ENCODE peak calls at places on chromosomes 4 and X, in seven cellular contexts. E is sigmoid colon, N is H1, D is K562, Y is transverse colon, X is suprapubic skin, G is stomach. J is an unnamed sample.

GRCh38 chr4:13544556-13545393 is 467 bp upstream of the NKX3-2 start:
- DNase-seq in E (peak; percentile 97), N (peak; percentile 95), D (peak; percentile 92), Y (peak; percentile 81), X (no peak), G (peak; percentile 63), J (peak; percentile 88)

GRCh38 chr4:138609943-138610350 is 367.8 kb upstream of the SLC7A11 start:
- DNase-seq in E (no peak), N (no peak), D (peak; percentile 4), Y (no peak), X (no peak), G (no peak), J (no peak)

GRCh38 chr4:168241953-168242352 is 76.6 kb downstream of the DDX60 start:
- DNase-seq in E (no peak), N (no peak), D (peak; percentile 1), Y (no peak), X (no peak), G (no peak), J (no peak)

GRCh38 chr4:152325831-152326230 is 210.1 kb downstream of the FBXW7 start:
- DNase-seq in E (no peak), N (no peak), D (no peak), Y (no peak), X (no peak), G (no peak), J (no peak)

GRCh38 chrX:25869761-25870160 is 268.4 kb upstream of the MAGEB18 start:
- DNase-seq in E (no peak), N (no peak), D (no peak), Y (no peak), X (no peak), G (no peak), J (no peak)

GRCh38 chrX:154748712-154749339 is 2.1 kb downstream of the GAB3 start:
- DNase-seq in E (peak; percentile 71), N (no peak), D (peak; percentile 85), Y (no peak), X (no peak), G (no peak), J (no peak)

GRCh38 chrX:151151668-151152267 is 24.6 kb upstream of the GPR50 start:
- DNase-seq in E (no peak), N (peak; percentile 47), D (peak; percentile 57), Y (peak; percentile 13), X (no peak), G (no peak), J (no peak)

GRCh38 chrX:153727108-153727931 is 2.7 kb downstream of the ABCD1 start:
- DNase-seq in E (peak; percentile 89), N (no peak), D (no peak), Y (peak; percentile 63), X (no peak), G (peak; percentile 78), J (peak; percentile 35)

GRCh38 chrX:56813318-56813837 is 84.3 kb downstream of the NBDY start:
- DNase-seq in E (no peak), N (no peak), D (peak; percentile 46), Y (no peak), X (peak; percentile 74), G (no peak), J (peak; percentile 39)

GRCh38 chr4:152283806-152284470 is 252.0 kb downstream of the FBXW7 start:
- DNase-seq in E (no peak), N (no peak), D (no peak), Y (no peak), X (no peak), G (no peak), J (no peak)

GRCh38 chrX:24184018-24184417 is 34.5 kb downstream of the ZFX start:
- DNase-seq in E (no peak), N (no peak), D (no peak), Y (no peak), X (no peak), G (no peak), J (no peak)

GRCh38 chrX:150849486-150849885 is 49.0 kb downstream of the CD99L2 start:
- DNase-seq in E (no peak), N (no peak), D (no peak), Y (no peak), X (no peak), G (no peak), J (no peak)

GRCh38 chr4:130393246-130394041 is 1297.5 kb downstream of the C4orf33 start:
- DNase-seq in E (no peak), N (no peak), D (no peak), Y (no peak), X (no peak), G (no peak), J (no peak)

GRCh38 chr4:101418055-101418454 is 70.7 kb upstream of the PPP3CA start:
- DNase-seq in E (no peak), N (no peak), D (no peak), Y (peak; percentile 28), X (no peak), G (no peak), J (no peak)

GRCh38 chr4:43932448-43932847 is 516.2 kb downstream of the KCTD8 start:
- DNase-seq in E (no peak), N (no peak), D (no peak), Y (no peak), X (no peak), G (no peak), J (no peak)

GRCh38 chr4:80767944-80768343 is 262.6 kb upstream of the BMP3 start:
- DNase-seq in E (no peak), N (no peak), D (no peak), Y (no peak), X (no peak), G (no peak), J (no peak)

GRCh38 chrX:23699636-23700194 is 32.4 kb downstream of the PRDX4 start:
- DNase-seq in E (no peak), N (peak; percentile 45), D (peak; percentile 74), Y (no peak), X (no peak), G (no peak), J (peak; percentile 42)

GRCh38 chrX:123923211-123923610 is 38.3 kb upstream of the STAG2 start:
- DNase-seq in E (no peak), N (no peak), D (no peak), Y (no peak), X (no peak), G (no peak), J (no peak)

GRCh38 chrX:82813671-82814078 is 694.4 kb upstream of the POU3F4 start:
- DNase-seq in E (no peak), N (no peak), D (no peak), Y (no peak), X (no peak), G (no peak), J (no peak)

GRCh38 chrX:27890611-27891010 is 82.8 kb downstream of the MAGEB10 start:
- DNase-seq in E (no peak), N (no peak), D (no peak), Y (no peak), X (no peak), G (no peak), J (no peak)

GRCh38 chrX:1215123-1215823 is 2.8 kb upstream of the CRLF2 start:
- DNase-seq in E (peak; percentile 32), N (no peak), D (no peak), Y (no peak), X (no peak), G (no peak), J (no peak)
- TF ChIP-seq EP300 in E (no peak), N (no peak), D (no peak), Y (no peak), X (no peak), G (no peak), J (no peak)

GRCh38 chr4:111800551-111800950 is 344.7 kb upstream of the FAM241A start:
- DNase-seq in E (no peak), N (no peak), D (no peak), Y (no peak), X (no peak), G (no peak), J (no peak)

GRCh38 chr4:111798840-111799239 is 346.4 kb upstream of the FAM241A start:
- DNase-seq in E (no peak), N (no peak), D (no peak), Y (no peak), X (no peak), G (no peak), J (no peak)

GRCh38 chr4:111802191-111802590 is 343.1 kb upstream of the FAM241A start:
- DNase-seq in E (no peak), N (no peak), D (no peak), Y (no peak), X (no peak), G (no peak), J (no peak)

GRCh38 chr4:111793686-111794085 is 351.6 kb upstream of the FAM241A start:
- DNase-seq in E (no peak), N (no peak), D (no peak), Y (no peak), X (no peak), G (no peak), J (no peak)

GRCh38 chr4:111797455-111798163 is 347.6 kb upstream of the FAM241A start:
- DNase-seq in E (no peak), N (no peak), D (no peak), Y (no peak), X (no peak), G (no peak), J (no peak)
- TF ChIP-seq POLR2AphosphoS5 in E (no peak), N (no peak), D (no peak), Y (no peak), X (no peak), G (no peak), J (no peak)

DNA sequence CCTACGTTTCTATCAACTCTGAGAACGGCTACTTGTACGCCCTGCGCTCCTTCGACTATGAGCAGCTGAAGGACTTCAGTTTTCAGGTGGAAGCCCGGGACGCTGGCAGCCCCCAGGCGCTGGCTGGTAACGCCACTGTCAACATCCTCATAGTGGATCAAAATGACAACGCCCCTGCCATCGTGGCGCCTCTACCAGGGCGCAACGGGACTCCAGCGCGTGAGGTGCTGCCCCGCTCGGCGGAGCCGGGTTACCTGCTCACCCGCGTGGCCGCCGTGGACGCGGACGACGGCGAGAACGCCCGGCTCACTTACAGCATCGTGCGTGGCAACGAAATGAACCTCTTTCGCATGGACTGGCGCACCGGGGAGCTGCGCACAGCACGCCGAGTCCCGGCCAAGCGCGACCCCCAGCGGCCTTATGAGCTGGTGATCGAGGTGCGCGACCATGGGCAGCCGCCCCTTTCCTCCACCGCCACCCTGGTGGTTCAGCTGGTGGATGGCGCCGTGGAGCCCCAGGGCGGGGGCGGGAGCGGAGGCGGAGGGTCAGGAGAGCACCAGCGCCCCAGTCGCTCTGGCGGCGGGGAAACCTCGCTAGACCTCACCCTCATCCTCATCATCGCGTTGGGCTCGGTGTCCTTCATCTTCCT is 2.7 kb downstream of the PCDH10 start:
- DNase-seq in E (peak; percentile 62), N (peak; percentile 76), D (no peak), Y (no peak), X (no peak), G (no peak), J (peak; percentile 79)
- H3K9me3 ChIP-seq in E (no peaks in the 10 kb centered on the region), N (no peaks in the 10 kb centered on the region), D (no peaks in the 10 kb centered on the region), Y (no peaks in the 10 kb centered on the region), X (no peaks in the 10 kb centered on the region), G (no peaks in the 10 kb centered on the region), J (no peaks in the 10 kb centered on the region)

GRCh38 chr4:55853484-55854046 is at the start of gene EXOC1:
- DNase-seq in E (peak; percentile 99), N (peak; percentile 99), D (peak; percentile 98), Y (peak; percentile 100), X (peak; percentile 100), G (peak; percentile 99), J (peak; percentile 100)
- TF ChIP-seq EP300 in E (no peak), N (no peak), D (no peak), Y (no peak), X (no peak), G (no peak), J (no peak)

DNA sequence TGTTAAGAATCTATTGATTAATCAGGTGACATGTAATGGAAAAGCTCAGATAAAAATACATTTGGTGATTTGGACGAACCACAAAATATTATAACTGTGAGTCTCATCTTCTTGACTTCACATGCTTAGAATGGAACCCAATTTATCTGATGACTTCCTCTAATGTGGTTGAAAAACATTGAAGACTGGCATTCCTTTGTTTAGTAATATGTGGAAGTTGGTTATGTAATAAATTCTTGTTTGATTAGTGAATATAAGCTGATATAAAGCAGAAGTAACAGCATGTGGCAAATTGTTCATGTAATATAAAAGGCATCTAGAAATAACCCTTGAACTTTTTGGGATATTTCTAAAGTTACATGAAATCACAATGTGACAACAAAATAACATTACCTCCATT is 9.7 kb downstream of the GIMD1 start:
- DNase-seq in E (no peak), N (no peak), D (no peak), Y (no peak), X (no peak), G (no peak), J (no peak)
- TF ChIP-seq POLR2AphosphoS5 in E (no peak), N (no peak), D (no peak), Y (no peak), X (no peak), G (no peak), J (no peak)